ENCODE peak calls at places on chromosomes 5 and 9, in nine cellular contexts. Q, A, N, Y, J, U, V, I and M are unnamed samples.

GRCh38 chr5:12095808-12096281 is 191.6 kb upstream of the CTNND2 start:
- DNase-seq in N (no peak), I (no peak), Y (no peak), A (no peak), Q (no peak), U (no peak), J (no peak), V (no peak), M (no peak)

GRCh38 chr5:147461915-147462314 is 48.0 kb downstream of the DPYSL3 start:
- DNase-seq in N (no peak), Q (no peak), U (no peak), I (no peak), V (no peak), Y (no peak), A (no peak), J (no peak), M (no peak)

GRCh38 chr9:123928471-123929176 is 1.3 kb downstream of the DENND1A start:
- DNase-seq in U (no peak), I (no peak), J (no peak), Y (no peak), N (peak; percentile 72), A (no peak), V (peak; percentile 23), Q (no peak), M (no peak)

GRCh38 chr9:6739218-6739617 is 18.6 kb upstream of the KDM4C start:
- DNase-seq in U (no peak), J (no peak), N (peak; percentile 43), Y (peak; percentile 33), A (no peak), I (no peak), Q (no peak), V (peak; percentile 32), M (no peak)

GRCh38 chr9:127149010-127149409 is 26.6 kb upstream of the ANGPTL2 start:
- DNase-seq in U (no peak), V (no peak), Q (no peak), A (no peak), J (peak; percentile 8), I (no peak), N (no peak), Y (no peak), M (no peak)

GRCh38 chr5:77629553-77630245 is 8.8 kb downstream of the OTP start:
- DNase-seq in N (no peak), U (no peak), I (no peak), A (no peak), J (no peak), V (no peak), Q (no peak), Y (no peak), M (no peak)

GRCh38 chr5:74326571-74327338 is 313.8 kb downstream of the ENC1 start:
- DNase-seq in J (no peak), Q (no peak), I (peak; percentile 16), U (no peak), N (peak; percentile 97), A (peak; percentile 51), V (peak; percentile 84), Y (peak; percentile 93), M (no peak)

GRCh38 chr5:155098433-155098832 is 84.9 kb downstream of the KIF4B start:
- DNase-seq in V (no peak), Q (no peak), Y (no peak), N (no peak), U (no peak), I (no peak), A (no peak), J (no peak), M (no peak)

GRCh38 chr5:115507682-115508081 is 36.9 kb downstream of the FEM1C start:
- DNase-seq in A (no peak), V (no peak), U (no peak), Q (no peak), J (no peak), I (no peak), N (no peak), Y (peak; percentile 38), M (no peak)

GRCh38 chr5:112995764-112996618 is 19.4 kb downstream of the DCP2 start:
- DNase-seq in V (peak; percentile 78), J (peak; percentile 77), I (peak; percentile 71), Y (peak; percentile 79), U (peak; percentile 43), N (peak; percentile 39), Q (peak; percentile 78), A (peak; percentile 73), M (peak; percentile 33)

GRCh38 chr5:36367524-36367923 is 65.8 kb upstream of the RANBP3L start:
- DNase-seq in Q (no peak), N (no peak), A (no peak), V (peak; percentile 42), U (no peak), I (no peak), J (no peak), Y (peak; percentile 64), M (no peak)

GRCh38 chr9:22645893-22646292 is 199.3 kb downstream of the DMRTA1 start:
- DNase-seq in N (no peak), V (peak; percentile 58), Y (no peak), J (no peak), I (no peak), A (no peak), Q (no peak), U (no peak), M (no peak)

GRCh38 chr9:116550728-116551436 is 136.2 kb upstream of the TRIM32 start:
- DNase-seq in J (peak; percentile 59), I (no peak), U (no peak), Y (peak; percentile 91), V (peak; percentile 83), N (peak; percentile 41), Q (no peak), A (no peak), M (no peak)

GRCh38 chr9:131051592-131052517 is 42.9 kb downstream of the LAMC3 start:
- DNase-seq in U (no peak), V (no peak), I (no peak), J (no peak), Q (no peak), Y (no peak), N (no peak), A (no peak), M (no peak)

GRCh38 chr5:149719666-149720065 is 10.4 kb upstream of the PPARGC1B start:
- DNase-seq in I (no peak), J (no peak), Y (peak; percentile 55), Q (no peak), V (no peak), U (no peak), N (peak; percentile 88), A (peak; percentile 43), M (no peak)

GRCh38 chr9:127523312-127523851 is 72.1 kb downstream of the LRSAM1 start:
- DNase-seq in U (no peak), A (no peak), Y (peak; percentile 54), Q (no peak), V (peak; percentile 61), J (peak; percentile 20), I (no peak), N (no peak), M (no peak)

GRCh38 chr9:99221266-99221622 is 498 bp downstream of the ALG2 start:
- DNase-seq in N (no peak), U (no peak), J (no peak), Y (no peak), I (no peak), Q (no peak), A (no peak), V (no peak), M (no peak)
- H3K4me1 ChIP-seq in N (peaks cover 26% of the 10 kb centered on the region), U (peaks cover 46% of the 10 kb centered on the region), J (peaks cover 20% of the 10 kb centered on the region), Y (peaks cover 29% of the 10 kb centered on the region), I (peaks cover 30% of the 10 kb centered on the region), Q (peaks cover 36% of the 10 kb centered on the region), A (peaks cover 34% of the 10 kb centered on the region), V (peaks cover 3% of the 10 kb centered on the region), M (peaks cover 31% of the 10 kb centered on the region)

DNA sequence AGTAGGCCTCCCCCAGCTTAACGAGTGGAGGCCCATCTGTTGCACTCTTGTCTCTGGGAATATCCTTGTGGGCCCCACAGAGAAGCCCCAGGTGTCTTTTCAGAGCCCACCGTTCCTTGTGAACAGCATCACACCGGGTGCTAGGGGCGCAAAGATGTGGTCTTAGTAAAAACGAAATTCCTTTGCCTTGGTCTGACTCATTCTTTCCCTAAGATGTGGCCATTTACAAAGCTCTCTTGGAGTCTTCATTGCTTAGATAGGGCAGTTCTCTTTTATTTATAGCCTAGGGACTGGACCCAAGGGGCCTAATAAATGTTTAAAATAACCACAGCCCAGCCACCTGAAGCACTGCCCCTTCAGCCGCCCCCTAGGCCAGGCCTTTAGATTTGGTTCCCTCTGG is 52.8 kb upstream of the RPL26L1 start:
- DNase-seq in N (no peak), J (peak; percentile 66), Q (no peak), A (no peak), I (no peak), Y (peak; percentile 76), U (no peak), V (peak; percentile 54), M (no peak)
- H3K4me1 ChIP-seq in N (peaks cover 46% of the 10 kb centered on the region), J (peaks cover 24% of the 10 kb centered on the region), Q (peaks cover 31% of the 10 kb centered on the region), A (peaks cover 34% of the 10 kb centered on the region), I (no peaks in the 10 kb centered on the region), Y (peaks cover 9% of the 10 kb centered on the region), U (peaks cover 38% of the 10 kb centered on the region), V (peaks cover 43% of the 10 kb centered on the region), M (peaks cover 78% of the 10 kb centered on the region)

GRCh38 chr9:134132208-134132870 is 3.5 kb upstream of the WDR5 start:
- DNase-seq in Q (no peak), A (no peak), Y (no peak), N (no peak), I (no peak), U (no peak), V (no peak), J (no peak), M (no peak)

GRCh38 chr9:134134949-134135342 is 936 bp upstream of the WDR5 start:
- DNase-seq in A (no peak), V (no peak), J (no peak), U (no peak), Y (no peak), Q (no peak), I (no peak), N (no peak), M (no peak)

GRCh38 chr9:134130503-134131375 is 5.1 kb upstream of the WDR5 start:
- DNase-seq in A (peak; percentile 42), Q (peak; percentile 52), V (peak; percentile 27), N (no peak), Y (peak; percentile 39), I (no peak), J (peak; percentile 50), U (peak; percentile 87), M (no peak)

GRCh38 chr9:134128727-134129679 is 6.9 kb upstream of the WDR5 start:
- DNase-seq in Y (no peak), N (no peak), J (no peak), Q (peak; percentile 57), A (no peak), I (no peak), U (no peak), V (no peak), M (no peak)

GRCh38 chr9:134131471-134132207 is 4.2 kb upstream of the WDR5 start:
- DNase-seq in U (no peak), Q (no peak), V (no peak), I (no peak), A (no peak), N (no peak), Y (no peak), J (no peak), M (no peak)
- H3K4me1 ChIP-seq in U (peaks cover 6% of the 10 kb centered on the region), Q (no peaks in the 10 kb centered on the region), V (peaks cover 7% of the 10 kb centered on the region), I (peaks cover 10% of the 10 kb centered on the region), A (peaks cover 20% of the 10 kb centered on the region), N (peaks cover 14% of the 10 kb centered on the region), Y (no peaks in the 10 kb centered on the region), J (no peaks in the 10 kb centered on the region), M (peaks cover 25% of the 10 kb centered on the region)

GRCh38 chr5:139296198-139296597 is 2.7 kb downstream of the MATR3 start:
- DNase-seq in U (no peak), Y (no peak), A (no peak), V (no peak), Q (no peak), I (no peak), J (no peak), N (no peak), M (no peak)
- H3K4me1 ChIP-seq in U (peaks cover 39% of the 10 kb centered on the region), Y (peaks cover 41% of the 10 kb centered on the region), A (peaks cover 60% of the 10 kb centered on the region), V (peaks cover 5% of the 10 kb centered on the region), Q (peaks cover 55% of the 10 kb centered on the region), I (peaks cover 59% of the 10 kb centered on the region), J (peaks cover 25% of the 10 kb centered on the region), N (peaks cover 28% of the 10 kb centered on the region), M (peaks cover 63% of the 10 kb centered on the region)

GRCh38 chr9:134055981-134056461 is 11.8 kb downstream of the BRD3 start:
- DNase-seq in J (peak; percentile 50), I (no peak), N (peak; percentile 75), V (peak; percentile 75), Q (peak; percentile 62), Y (peak; percentile 75), U (peak; percentile 86), A (peak; percentile 78), M (no peak)
- H3K4me1 ChIP-seq in J (peaks cover 6% of the 10 kb centered on the region), I (peaks cover 21% of the 10 kb centered on the region), N (peaks cover 18% of the 10 kb centered on the region), V (peaks cover 10% of the 10 kb centered on the region), Q (peaks cover 68% of the 10 kb centered on the region), Y (peaks cover 6% of the 10 kb centered on the region), U (peaks cover 54% of the 10 kb centered on the region), A (peaks cover 22% of the 10 kb centered on the region), M (peaks cover 53% of the 10 kb centered on the region)